ENCODE peak calls at places on chromosomes 4 and X, in nine cellular contexts. One of them, this sample, is unnamed.

GRCh38 chr4:89939994-89940393 is 45.3 kb downstream of the MMRN1 start:
- DNase-seq in GM12891: no peak
- DNase-seq in tibial nerve: no peak
- DNase-seq in ovary: peak; percentile 15
- DNase-seq in GM12892: no peak
- DNase-seq in right lobe of liver: no peak
- DNase-seq in transverse colon: no peak
- DNase-seq in IMR-90: no peak
- DNase-seq in testis: peak; percentile 43
- DNase-seq in this sample: no peak

GRCh38 chr4:31193516-31193915 is 473.3 kb downstream of the PCDH7 start:
- DNase-seq in GM12891: no peak
- DNase-seq in tibial nerve: no peak
- DNase-seq in ovary: no peak
- DNase-seq in GM12892: no peak
- DNase-seq in right lobe of liver: no peak
- DNase-seq in transverse colon: no peak
- DNase-seq in IMR-90: no peak
- DNase-seq in testis: no peak
- DNase-seq in this sample: no peak

GRCh38 chr4:119589165-119589564 is 39.4 kb downstream of the PDE5A start:
- DNase-seq in GM12891: no peak
- DNase-seq in tibial nerve: no peak
- DNase-seq in ovary: no peak
- DNase-seq in GM12892: no peak
- DNase-seq in right lobe of liver: no peak
- DNase-seq in transverse colon: no peak
- DNase-seq in IMR-90: peak; percentile 60
- DNase-seq in testis: no peak
- DNase-seq in this sample: no peak

GRCh38 chrX:66889418-66889817 is 250.5 kb upstream of the EDA2R start:
- DNase-seq in GM12891: no peak
- DNase-seq in tibial nerve: no peak
- DNase-seq in ovary: no peak
- DNase-seq in GM12892: no peak
- DNase-seq in right lobe of liver: peak; percentile 42
- DNase-seq in transverse colon: no peak
- DNase-seq in IMR-90: no peak
- DNase-seq in testis: no peak
- DNase-seq in this sample: no peak

GRCh38 chr4:150999091-150999490 is 16.0 kb downstream of the LRBA start:
- DNase-seq in GM12891: no peak
- DNase-seq in tibial nerve: no peak
- DNase-seq in ovary: no peak
- DNase-seq in GM12892: no peak
- DNase-seq in right lobe of liver: no peak
- DNase-seq in transverse colon: no peak
- DNase-seq in IMR-90: no peak
- DNase-seq in testis: no peak
- DNase-seq in this sample: no peak

GRCh38 chr4:38190717-38191178 is 230.6 kb downstream of the PTTG2 start:
- DNase-seq in GM12891: no peak
- DNase-seq in tibial nerve: no peak
- DNase-seq in ovary: peak; percentile 37
- DNase-seq in GM12892: no peak
- DNase-seq in right lobe of liver: no peak
- DNase-seq in transverse colon: no peak
- DNase-seq in IMR-90: peak; percentile 70
- DNase-seq in testis: no peak
- DNase-seq in this sample: no peak

GRCh38 chrX:74923942-74924448 is 1.3 kb downstream of the NEXMIF start:
- DNase-seq in GM12891: no peak
- DNase-seq in tibial nerve: no peak
- DNase-seq in ovary: peak; percentile 21
- DNase-seq in GM12892: peak; percentile 27
- DNase-seq in right lobe of liver: no peak
- DNase-seq in transverse colon: peak; percentile 16
- DNase-seq in IMR-90: no peak
- DNase-seq in testis: peak; percentile 33
- DNase-seq in this sample: peak; percentile 28

GRCh38 chrX:23737413-23737812 is 5.7 kb downstream of the ACOT9 start:
- DNase-seq in GM12891: no peak
- DNase-seq in tibial nerve: no peak
- DNase-seq in ovary: no peak
- DNase-seq in GM12892: no peak
- DNase-seq in right lobe of liver: no peak
- DNase-seq in transverse colon: no peak
- DNase-seq in IMR-90: peak; percentile 26
- DNase-seq in testis: no peak
- DNase-seq in this sample: no peak

GRCh38 chrX:16882702-16883486 is 12.7 kb upstream of the RBBP7 start:
- DNase-seq in GM12891: no peak
- DNase-seq in tibial nerve: peak; percentile 72
- DNase-seq in ovary: peak; percentile 73
- DNase-seq in GM12892: peak; percentile 30
- DNase-seq in right lobe of liver: peak; percentile 61
- DNase-seq in transverse colon: peak; percentile 77
- DNase-seq in IMR-90: peak; percentile 64
- DNase-seq in testis: peak; percentile 78
- DNase-seq in this sample: peak; percentile 73

GRCh38 chr4:137125011-137125410 is 407.3 kb downstream of the PCDH18 start:
- DNase-seq in GM12891: no peak
- DNase-seq in tibial nerve: no peak
- DNase-seq in ovary: no peak
- DNase-seq in GM12892: no peak
- DNase-seq in right lobe of liver: no peak
- DNase-seq in transverse colon: no peak
- DNase-seq in IMR-90: peak; percentile 55
- DNase-seq in testis: no peak
- DNase-seq in this sample: no peak

GRCh38 chrX:39836802-39837420 is 260.8 kb downstream of the BCOR start:
- DNase-seq in GM12891: no peak
- DNase-seq in tibial nerve: no peak
- DNase-seq in ovary: no peak
- DNase-seq in GM12892: no peak
- DNase-seq in right lobe of liver: peak; percentile 49
- DNase-seq in transverse colon: no peak
- DNase-seq in IMR-90: no peak
- DNase-seq in testis: no peak
- DNase-seq in this sample: no peak

GRCh38 chr4:5524900-5525299 is 183.5 kb downstream of the EVC2 start:
- DNase-seq in GM12891: no peak
- DNase-seq in tibial nerve: no peak
- DNase-seq in ovary: no peak
- DNase-seq in GM12892: no peak
- DNase-seq in right lobe of liver: peak; percentile 67
- DNase-seq in transverse colon: no peak
- DNase-seq in IMR-90: peak; percentile 57
- DNase-seq in testis: peak; percentile 65
- DNase-seq in this sample: peak; percentile 48

GRCh38 chr4:124061413-124061812 is 651.1 kb downstream of the ANKRD50 start:
- DNase-seq in GM12891: no peak
- DNase-seq in tibial nerve: no peak
- DNase-seq in ovary: no peak
- DNase-seq in GM12892: no peak
- DNase-seq in right lobe of liver: no peak
- DNase-seq in transverse colon: no peak
- DNase-seq in IMR-90: peak; percentile 44
- DNase-seq in testis: no peak
- DNase-seq in this sample: no peak

GRCh38 chr4:152983774-152984411 is 47.8 kb downstream of the FHDC1 start:
- DNase-seq in GM12891: no peak
- DNase-seq in tibial nerve: no peak
- DNase-seq in ovary: no peak
- DNase-seq in GM12892: no peak
- DNase-seq in right lobe of liver: no peak
- DNase-seq in transverse colon: no peak
- DNase-seq in IMR-90: peak; percentile 45
- DNase-seq in testis: no peak
- DNase-seq in this sample: no peak

GRCh38 chr4:185143596-185143969 is 517 bp downstream of the SLC25A4 start:
- DNase-seq in GM12891: no peak
- DNase-seq in tibial nerve: no peak
- DNase-seq in ovary: no peak
- DNase-seq in GM12892: no peak
- DNase-seq in right lobe of liver: peak; percentile 57
- DNase-seq in transverse colon: peak; percentile 58
- DNase-seq in IMR-90: peak; percentile 17
- DNase-seq in testis: peak; percentile 60
- DNase-seq in this sample: peak; percentile 56

GRCh38 chr4:35151816-35152572 is 1092.3 kb downstream of the ARAP2 start:
- DNase-seq in GM12891: no peak
- DNase-seq in tibial nerve: no peak
- DNase-seq in ovary: no peak
- DNase-seq in GM12892: no peak
- DNase-seq in right lobe of liver: no peak
- DNase-seq in transverse colon: no peak
- DNase-seq in IMR-90: no peak
- DNase-seq in testis: peak; percentile 54
- DNase-seq in this sample: no peak

GRCh38 chr4:185587444-185588161 is 52.3 kb upstream of the PDLIM3 start:
- DNase-seq in GM12891: peak; percentile 47
- DNase-seq in tibial nerve: no peak
- DNase-seq in ovary: no peak
- DNase-seq in GM12892: peak; percentile 58
- DNase-seq in right lobe of liver: no peak
- DNase-seq in transverse colon: peak; percentile 80
- DNase-seq in IMR-90: peak; percentile 68
- DNase-seq in testis: no peak
- DNase-seq in this sample: peak; percentile 88

GRCh38 chrX:138026211-138026610 is 460.3 kb downstream of the ZIC3 start:
- DNase-seq in GM12891: no peak
- DNase-seq in tibial nerve: no peak
- DNase-seq in ovary: no peak
- DNase-seq in GM12892: no peak
- DNase-seq in right lobe of liver: no peak
- DNase-seq in transverse colon: no peak
- DNase-seq in IMR-90: no peak
- DNase-seq in testis: no peak
- DNase-seq in this sample: no peak

GRCh38 chr4:105146286-105147219 is at the start of gene TET2:
- DNase-seq in GM12891: peak; percentile 51
- DNase-seq in tibial nerve: peak; percentile 76
- DNase-seq in ovary: peak; percentile 72
- DNase-seq in GM12892: peak; percentile 52
- DNase-seq in right lobe of liver: peak; percentile 82
- DNase-seq in transverse colon: peak; percentile 78
- DNase-seq in IMR-90: peak; percentile 87
- DNase-seq in testis: peak; percentile 84
- DNase-seq in this sample: peak; percentile 83
- TF ChIP-seq POLR2A in GM12891: peak; percentile 87
- TF ChIP-seq POLR2A in tibial nerve: peak; percentile 72
- TF ChIP-seq POLR2A in ovary: no peak
- TF ChIP-seq POLR2A in GM12892: peak; percentile 61
- TF ChIP-seq POLR2A in right lobe of liver: peak; percentile 81
- TF ChIP-seq POLR2A in transverse colon: peak; percentile 60
- TF ChIP-seq POLR2A in IMR-90: peak; percentile 82
- TF ChIP-seq POLR2A in testis: no peak
- TF ChIP-seq POLR2A in this sample: peak; percentile 81

DNA sequence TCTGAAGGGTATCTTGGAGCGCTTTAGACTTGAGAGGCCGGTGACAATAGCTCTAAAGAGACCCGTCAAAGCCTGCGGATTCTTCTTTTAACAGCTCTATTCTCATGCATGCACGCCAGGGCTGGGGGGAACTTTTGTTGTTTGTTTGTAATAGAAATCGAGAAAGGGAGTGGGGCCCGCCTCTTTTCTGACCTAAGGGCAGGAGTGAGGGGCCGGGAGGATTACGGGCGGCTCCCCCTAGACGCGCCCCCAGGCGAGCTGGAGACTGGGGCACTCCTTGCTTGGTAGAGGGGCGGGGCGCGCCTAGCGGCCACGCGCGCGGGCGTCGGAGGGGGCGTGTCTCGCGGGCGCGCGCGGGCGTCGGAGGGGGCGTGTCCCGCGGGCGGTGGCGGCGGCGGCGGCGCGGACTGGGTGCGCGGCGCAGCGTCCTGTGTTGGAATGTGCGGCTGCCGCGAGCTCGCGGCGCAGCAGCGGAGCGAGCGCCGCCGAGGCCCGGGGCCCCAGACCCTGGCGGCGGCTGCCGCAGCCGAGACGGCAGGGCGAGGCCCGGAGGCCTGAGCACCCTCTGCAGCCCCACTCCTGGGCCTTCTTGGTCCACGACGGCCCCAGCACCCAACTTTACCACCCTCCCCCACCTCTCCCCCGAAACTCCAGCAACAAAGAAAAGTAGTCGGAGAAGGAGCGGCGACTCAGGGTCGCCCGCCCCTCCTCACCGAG is at the start of gene REST:
- DNase-seq in GM12891: peak; percentile 60
- DNase-seq in tibial nerve: peak; percentile 62
- DNase-seq in ovary: peak; percentile 88
- DNase-seq in GM12892: peak; percentile 63
- DNase-seq in right lobe of liver: peak; percentile 83
- DNase-seq in transverse colon: peak; percentile 88
- DNase-seq in IMR-90: peak; percentile 52
- DNase-seq in testis: peak; percentile 84
- DNase-seq in this sample: peak; percentile 70
- TF ChIP-seq POLR2A in GM12891: no peak
- TF ChIP-seq POLR2A in tibial nerve: peak; percentile 23
- TF ChIP-seq POLR2A in ovary: peak; percentile 52
- TF ChIP-seq POLR2A in GM12892: peak; percentile 33
- TF ChIP-seq POLR2A in right lobe of liver: peak; percentile 70
- TF ChIP-seq POLR2A in transverse colon: peak; percentile 20
- TF ChIP-seq POLR2A in IMR-90: no peak
- TF ChIP-seq POLR2A in testis: no peak
- TF ChIP-seq POLR2A in this sample: peak; percentile 84

DNA sequence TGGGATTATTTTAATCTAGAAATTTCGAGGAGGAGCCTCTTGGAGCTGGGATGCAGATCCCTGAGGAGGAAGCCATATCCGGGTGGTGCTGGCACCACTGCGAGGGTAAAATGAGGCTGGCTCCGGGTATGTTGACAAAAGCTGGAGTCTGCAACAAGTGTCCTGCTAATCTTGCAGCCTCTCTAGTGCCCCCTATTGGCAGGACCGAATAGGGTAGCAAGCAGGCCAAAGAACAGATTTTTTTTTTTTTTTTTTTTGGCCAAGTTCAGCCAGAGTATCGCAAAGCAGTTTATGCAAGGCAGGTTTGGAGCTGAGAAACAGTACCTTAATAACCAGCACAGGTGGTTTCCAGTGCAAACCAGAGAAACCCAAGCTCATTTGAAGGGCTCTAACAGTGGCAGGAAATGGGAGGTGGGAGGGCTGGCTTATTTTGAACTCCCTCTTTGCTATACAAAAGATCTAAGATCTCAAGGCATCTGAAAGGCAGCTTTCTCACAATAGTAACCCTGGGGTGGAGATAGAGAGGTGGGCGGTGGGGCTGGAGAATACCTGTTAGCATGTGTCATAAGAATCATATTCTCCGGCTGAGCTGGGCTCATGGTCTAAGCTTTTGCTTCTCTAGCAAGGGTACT is 38.2 kb upstream of the OCIAD2 start:
- DNase-seq in GM12891: no peak
- DNase-seq in tibial nerve: no peak
- DNase-seq in ovary: no peak
- DNase-seq in GM12892: no peak
- DNase-seq in right lobe of liver: no peak
- DNase-seq in transverse colon: peak; percentile 22
- DNase-seq in IMR-90: no peak
- DNase-seq in testis: peak; percentile 71
- DNase-seq in this sample: no peak
- TF ChIP-seq POLR2A in GM12891: no peak
- TF ChIP-seq POLR2A in tibial nerve: no peak
- TF ChIP-seq POLR2A in ovary: no peak
- TF ChIP-seq POLR2A in GM12892: no peak
- TF ChIP-seq POLR2A in right lobe of liver: no peak
- TF ChIP-seq POLR2A in transverse colon: no peak
- TF ChIP-seq POLR2A in IMR-90: no peak
- TF ChIP-seq POLR2A in testis: no peak
- TF ChIP-seq POLR2A in this sample: no peak

GRCh38 chrX:13688772-13689518 is at the start of gene RAB9A:
- DNase-seq in GM12891: peak; percentile 48
- DNase-seq in tibial nerve: peak; percentile 72
- DNase-seq in ovary: peak; percentile 93
- DNase-seq in GM12892: peak; percentile 69
- DNase-seq in right lobe of liver: peak; percentile 87
- DNase-seq in transverse colon: peak; percentile 91
- DNase-seq in IMR-90: peak; percentile 68
- DNase-seq in testis: peak; percentile 86
- DNase-seq in this sample: peak; percentile 87
- TF ChIP-seq POLR2A in GM12891: peak; percentile 32
- TF ChIP-seq POLR2A in tibial nerve: peak; percentile 75
- TF ChIP-seq POLR2A in ovary: peak; percentile 88
- TF ChIP-seq POLR2A in GM12892: peak; percentile 74
- TF ChIP-seq POLR2A in right lobe of liver: peak; percentile 79
- TF ChIP-seq POLR2A in transverse colon: peak; percentile 93
- TF ChIP-seq POLR2A in IMR-90: peak; percentile 72
- TF ChIP-seq POLR2A in testis: no peak
- TF ChIP-seq POLR2A in this sample: peak; percentile 90